ENCODE peak calls at places on chromosomes 13 and 19, in nine cellular contexts. M is mucosa of descending colon, B is esophagus muscularis mucosa, P is pancreas, T is cardiac muscle cell, I is Caco-2, O is HCT116, D is GM23338, U is fibroblast of lung. Y is an unnamed sample. For H3K4me1, the result is how much of the 10 kb centered on the place peaks cover.

GRCh38 chr13:82597737-82598136 is 1284.5 kb downstream of the SLITRK1 start:
- DNase-seq in M (no peak), B (no peak), P (no peak), T (no peak), I (no peak), O (no peak), D (peak), U (no peak), Y (peak)

GRCh38 chr13:51821666-51822065 is 17.7 kb upstream of the DHRS12 start:
- DNase-seq in M (no peak), B (no peak), P (no peak), T (no peak), I (no peak), O (no peak), D (no peak), U (no peak), Y (no peak)

GRCh38 chr19:2478324-2478755 is 2.4 kb downstream of the GADD45B start:
- DNase-seq in M (peak), B (no peak), P (peak), T (peak), I (no peak), O (no peak), D (peak), U (peak), Y (peak)

GRCh38 chr19:33376423-33376822 is 2.9 kb downstream of the CEBPG start:
- DNase-seq in M (peak), B (no peak), P (peak), T (peak), I (no peak), O (peak), D (no peak), U (peak), Y (no peak)

GRCh38 chr19:53467138-53467502 is 413 bp upstream of the ZNF813 start:
- DNase-seq in M (peak), B (no peak), P (no peak), T (no peak), I (no peak), O (no peak), D (no peak), U (no peak), Y (no peak)

GRCh38 chr19:7917292-7918061 is 2.7 kb upstream of the SNAPC2 start:
- DNase-seq in M (peak), B (no peak), P (no peak), T (peak), I (peak), O (no peak), D (peak), U (peak), Y (peak)

GRCh38 chr19:48836089-48837017 is at the start of gene HSD17B14:
- DNase-seq in M (no peak), B (no peak), P (no peak), T (peak), I (peak), O (no peak), D (peak), U (peak), Y (peak)

GRCh38 chr13:31427151-31427867 is 227.5 kb downstream of the B3GLCT start:
- DNase-seq in M (no peak), B (peak), P (no peak), T (no peak), I (no peak), O (no peak), D (no peak), U (no peak), Y (no peak)

GRCh38 chr19:6238643-6239281 is 41.0 kb downstream of the MLLT1 start:
- DNase-seq in M (peak), B (no peak), P (peak), T (peak), I (no peak), O (no peak), D (no peak), U (peak), Y (no peak)

GRCh38 chr19:33177417-33177976 is 16.6 kb upstream of the LRP3 start:
- DNase-seq in M (no peak), B (no peak), P (no peak), T (no peak), I (peak), O (no peak), D (peak), U (no peak), Y (peak)

GRCh38 chr13:99916366-99917103 is 55.0 kb downstream of the ZIC5 start:
- DNase-seq in M (no peak), B (no peak), P (peak), T (peak), I (no peak), O (peak), D (peak), U (peak), Y (peak)

GRCh38 chr19:4316940-4317339 is 12.5 kb downstream of the FSD1 start:
- DNase-seq in M (no peak), B (no peak), P (no peak), T (no peak), I (no peak), O (no peak), D (no peak), U (no peak), Y (no peak)

GRCh38 chr13:44259045-44260042 is 114.3 kb upstream of the SERP2 start:
- DNase-seq in M (no peak), B (no peak), P (no peak), T (peak), I (no peak), O (no peak), D (no peak), U (peak), Y (no peak)

GRCh38 chr13:98839826-98840769 is 87.6 kb upstream of the SLC15A1 start:
- DNase-seq in M (peak), B (no peak), P (peak), T (peak), I (peak), O (peak), D (peak), U (peak), Y (peak)

GRCh38 chr13:23558675-23559536 is 11.3 kb upstream of the TNFRSF19 start:
- DNase-seq in M (no peak), B (no peak), P (no peak), T (peak), I (no peak), O (peak), D (peak), U (peak), Y (peak)

GRCh38 chr13:27639186-27639585 is 17.5 kb downstream of the POLR1D start:
- DNase-seq in M (no peak), B (no peak), P (no peak), T (no peak), I (no peak), O (no peak), D (no peak), U (no peak), Y (no peak)

GRCh38 chr13:112899618-112900600 is 69.1 kb upstream of the MCF2L start:
- DNase-seq in M (no peak), B (no peak), P (no peak), T (no peak), I (peak), O (no peak), D (no peak), U (no peak), Y (no peak)

GRCh38 chr19:18846862-18847515 is 15.2 kb downstream of the UPF1 start:
- DNase-seq in M (peak), B (no peak), P (peak), T (peak), I (no peak), O (no peak), D (peak), U (peak), Y (peak)

GRCh38 chr19:53130506-53130905 is 2.2 kb downstream of the ZNF415 start:
- DNase-seq in M (no peak), B (no peak), P (no peak), T (no peak), I (no peak), O (no peak), D (peak), U (peak), Y (no peak)

GRCh38 chr19:58547323-58548312 is 3.8 kb downstream of the TRIM28 start:
- DNase-seq in M (no peak), B (no peak), P (no peak), T (no peak), I (no peak), O (no peak), D (no peak), U (no peak), Y (no peak)

GRCh38 chr19:5951338-5951861 is 26.5 kb downstream of the RANBP3 start:
- DNase-seq in M (no peak), B (no peak), P (no peak), T (no peak), I (no peak), O (no peak), D (peak), U (no peak), Y (no peak)

GRCh38 chr13:113584205-113584869 is at the start of gene TFDP1:
- DNase-seq in M (peak), B (peak), P (peak), T (peak), I (peak), O (peak), D (peak), U (peak), Y (peak)

GRCh38 chr19:42225718-42226292 is 5.7 kb downstream of the ZNF526 start:
- DNase-seq in M (no peak), B (no peak), P (no peak), T (no peak), I (no peak), O (no peak), D (no peak), U (no peak), Y (no peak)

GRCh38 chr19:2329528-2329927 is 1.0 kb downstream of the SPPL2B start:
- DNase-seq in M (peak), B (no peak), P (no peak), T (no peak), I (no peak), O (no peak), D (no peak), U (no peak), Y (no peak)

GRCh38 chr13:69213331-69213850 is 894.2 kb upstream of the ATXN8OS start:
- DNase-seq in M (no peak), B (no peak), P (no peak), T (no peak), I (no peak), O (no peak), D (no peak), U (no peak), Y (peak)

GRCh38 chr19:16367269-16367683 is 42.6 kb downstream of the KLF2 start:
- DNase-seq in M (no peak), B (no peak), P (no peak), T (no peak), I (no peak), O (no peak), D (no peak), U (no peak), Y (no peak)

GRCh38 chr13:102369303-102369702 is 32.5 kb downstream of the FGF14 start:
- DNase-seq in M (no peak), B (no peak), P (no peak), T (no peak), I (no peak), O (no peak), D (no peak), U (no peak), Y (no peak)

GRCh38 chr19:8085606-8086464 is 33.3 kb downstream of the CCL25 start:
- DNase-seq in M (peak), B (no peak), P (no peak), T (no peak), I (peak), O (no peak), D (no peak), U (no peak), Y (peak)

GRCh38 chr13:51122868-51123267 is 11.8 kb upstream of the C13orf42 start:
- DNase-seq in M (no peak), B (peak), P (no peak), T (no peak), I (peak), O (no peak), D (no peak), U (peak), Y (no peak)

DNA sequence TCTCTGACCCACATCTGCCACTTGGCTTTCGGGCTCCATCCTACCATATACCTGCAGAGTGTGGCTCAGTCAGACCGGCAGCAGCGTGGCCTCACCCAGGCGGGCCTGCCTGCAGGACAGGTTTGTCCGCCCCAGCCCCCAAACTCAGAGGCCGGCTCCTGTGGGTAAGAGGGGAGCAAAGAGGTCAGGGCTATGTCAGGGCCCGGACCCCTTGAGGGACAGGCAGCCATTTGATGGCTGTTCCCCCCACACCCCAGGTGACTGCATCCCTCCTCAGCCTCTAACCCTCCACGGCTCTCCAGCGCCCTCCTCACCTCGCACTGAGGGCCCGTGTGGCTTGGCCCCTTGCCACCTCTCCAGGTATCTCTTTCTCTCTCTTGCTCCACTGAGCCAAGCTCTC is 12.3 kb upstream of the ZBTB32 start:
- DNase-seq in M (no peak), B (no peak), P (no peak), T (no peak), I (no peak), O (no peak), D (no peak), U (no peak), Y (no peak)
- H3K4me3 ChIP-seq in M (no peak), B (no peak), P (no peak), T (no peak), I (no peak), O (no peak), D (no peak), U (no peak), Y (no peak)

GRCh38 chr19:1239420-1239795 is 1.6 kb upstream of the CBARP start:
- DNase-seq in M (no peak), B (no peak), P (no peak), T (no peak), I (no peak), O (no peak), D (no peak), U (no peak), Y (no peak)

GRCh38 chr19:1240925-1241324 is 626 bp upstream of the ATP5F1D start:
- DNase-seq in M (peak), B (no peak), P (peak), T (no peak), I (no peak), O (no peak), D (no peak), U (no peak), Y (no peak)

GRCh38 chr19:1243768-1244692 is 2.5 kb downstream of the ATP5F1D start:
- DNase-seq in M (peak), B (no peak), P (peak), T (peak), I (peak), O (no peak), D (peak), U (peak), Y (peak)

GRCh38 chr19:1239796-1240737 is 1.5 kb upstream of the ATP5F1D start:
- DNase-seq in M (peak), B (no peak), P (peak), T (peak), I (peak), O (peak), D (peak), U (peak), Y (peak)

DNA sequence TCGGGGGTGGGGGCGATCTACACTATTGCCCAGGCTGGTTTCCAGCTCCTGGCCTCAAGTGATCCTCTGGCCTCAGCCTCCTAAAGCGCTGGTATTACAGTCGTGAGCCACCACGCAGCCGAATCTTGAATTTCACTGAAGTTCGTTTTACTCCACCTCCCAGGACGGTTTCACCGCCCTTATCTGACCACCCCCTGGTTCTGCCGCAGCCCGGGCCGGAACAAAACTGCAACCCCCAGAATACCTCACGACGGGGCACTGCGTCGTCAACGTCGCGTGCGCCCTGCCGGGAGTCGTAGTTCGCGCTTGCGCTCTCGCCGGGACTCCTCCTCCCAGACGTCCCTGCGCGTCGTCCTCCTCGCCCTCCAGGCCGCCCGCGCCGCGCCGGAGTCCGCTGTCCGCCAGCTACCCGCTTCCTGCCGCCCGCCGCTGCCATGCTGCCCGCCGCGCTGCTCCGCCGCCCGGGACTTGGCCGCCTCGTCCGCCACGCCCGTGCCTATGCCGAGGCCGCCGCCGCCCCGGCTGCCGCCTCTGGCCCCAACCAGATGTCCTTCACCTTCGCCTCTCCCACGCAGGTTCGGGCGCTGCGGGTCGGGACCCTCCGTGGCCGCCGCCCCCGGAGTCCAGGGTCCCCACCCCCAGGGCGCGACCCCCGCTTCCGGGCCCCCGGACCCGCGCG is at the start of gene ATP5F1D:
- DNase-seq in M (peak), B (peak), P (peak), T (peak), I (peak), O (no peak), D (peak), U (peak), Y (peak)
- H3K4me1 ChIP-seq in M (half or more), B (half or more), P (under half), T (under half), I (under half), O (half or more), D (under half), U (under half), Y (under half)

DNA sequence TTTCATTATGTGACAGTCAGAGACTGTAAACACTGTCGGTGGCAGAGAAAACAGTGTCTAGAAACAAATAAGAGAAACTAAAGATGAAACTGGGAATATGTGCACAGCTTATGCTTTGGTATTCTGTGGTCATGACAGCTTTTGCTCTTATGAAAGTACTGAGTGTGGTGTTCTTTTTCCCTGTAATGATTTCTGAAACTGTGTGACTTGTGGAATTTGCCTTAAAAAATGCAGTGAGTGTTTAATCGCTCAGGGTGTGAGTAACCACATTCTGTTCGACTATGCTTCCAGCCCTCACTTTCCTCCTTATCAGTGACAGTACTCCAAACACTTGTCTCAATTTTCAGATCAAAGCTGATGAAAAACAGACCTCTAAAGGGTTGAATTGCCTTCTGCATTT is 66.9 kb upstream of the DIAPH3 start:
- DNase-seq in M (no peak), B (no peak), P (no peak), T (peak), I (no peak), O (no peak), D (no peak), U (peak), Y (no peak)
- H3K4me3 ChIP-seq in M (no peak), B (no peak), P (no peak), T (no peak), I (no peak), O (no peak), D (no peak), U (no peak), Y (no peak)

GRCh38 chr19:10254244-10254643 is 2.2 kb downstream of the MRPL4 start:
- DNase-seq in M (no peak), B (no peak), P (no peak), T (no peak), I (no peak), O (no peak), D (no peak), U (no peak), Y (no peak)
- H3K4me1 ChIP-seq in M (under half), B (under half), P (under half), T (under half), I (under half), O (under half), D (under half), U (under half), Y (under half)

DNA sequence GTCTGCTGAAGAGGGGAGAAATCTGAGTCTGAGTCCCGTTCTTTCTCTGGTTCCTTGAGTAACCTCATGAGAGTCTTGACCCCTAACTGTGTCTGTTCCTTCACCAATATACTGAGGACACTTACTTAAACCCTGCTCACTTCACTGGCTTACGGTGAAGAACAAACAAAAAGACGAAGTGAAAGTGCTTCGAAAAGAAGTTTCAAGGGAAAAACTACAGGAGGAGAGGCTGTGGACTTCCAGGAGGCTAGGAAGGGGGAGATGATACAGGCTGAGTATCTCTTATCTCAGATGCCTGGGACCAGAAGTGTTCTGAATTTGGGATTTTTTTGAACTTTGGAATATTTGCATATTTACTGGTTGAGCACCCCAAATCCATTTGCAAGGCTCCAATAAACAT is 6.1 kb downstream of the SMG9 start:
- DNase-seq in M (no peak), B (no peak), P (no peak), T (no peak), I (no peak), O (no peak), D (no peak), U (no peak), Y (no peak)
- H3K4me3 ChIP-seq in M (no peak), B (no peak), P (no peak), T (no peak), I (no peak), O (no peak), D (no peak), U (no peak), Y (no peak)

GRCh38 chr19:47623151-47623920 is 14.4 kb downstream of the BICRA start:
- DNase-seq in M (no peak), B (no peak), P (no peak), T (no peak), I (peak), O (no peak), D (no peak), U (no peak), Y (no peak)
- H3K4me1 ChIP-seq in M (under half), B (half or more), P (under half), T (under half), I (half or more), O (under half), D (half or more), U (under half), Y (under half)

GRCh38 chr13:58992478-58993042 is 1171.2 kb downstream of the DIAPH3 start:
- DNase-seq in M (no peak), B (no peak), P (no peak), T (no peak), I (no peak), O (no peak), D (no peak), U (no peak), Y (no peak)
- H3K4me3 ChIP-seq in M (no peak), B (no peak), P (no peak), T (no peak), I (no peak), O (no peak), D (no peak), U (no peak), Y (no peak)